ENCODE peak calls at places on chromosomes 1 and 21, in six cellular contexts. V is right lobe of liver; J is CD8-positive, alpha-beta memory T cell; I is left lung; R is dorsolateral prefrontal cortex; G is SJSA1. L is an unnamed sample.

GRCh38 chr1:40694353-40694874 is 2.9 kb downstream of the NFYC start:
- DNase-seq in V (no peak), I (no peak), J (no peak), R (no peak), G (no peak), L (no peak)

GRCh38 chr1:45667321-45668111 is 18.8 kb downstream of the GPBP1L1 start:
- DNase-seq in V (no peak), G (no peak), R (no peak), J (no peak), I (no peak), L (no peak)

GRCh38 chr1:78408830-78409229 is 81.9 kb upstream of the PTGFR start:
- DNase-seq in V (no peak), I (no peak), G (no peak), J (no peak), R (no peak), L (no peak)

GRCh38 chr1:206435450-206435849 is 34.8 kb upstream of the IKBKE start:
- DNase-seq in I (no peak), J (no peak), V (no peak), R (no peak), G (no peak), L (no peak)

GRCh38 chr1:4725416-4725815 is 71.0 kb downstream of the AJAP1 start:
- DNase-seq in G (no peak), J (no peak), V (no peak), R (no peak), I (peak), L (no peak)

GRCh38 chr1:7471836-7472235 is 299.3 kb upstream of the VAMP3 start:
- DNase-seq in J (no peak), G (no peak), V (no peak), I (peak), R (no peak), L (no peak)

GRCh38 chr1:66925944-66926343 is 1.2 kb downstream of the MIER1 start:
- DNase-seq in R (no peak), G (no peak), I (no peak), J (no peak), V (no peak), L (no peak)

GRCh38 chr21:27694667-27695066 is 727.8 kb upstream of the ADAMTS5 start:
- DNase-seq in I (no peak), V (no peak), G (no peak), R (no peak), J (no peak), L (no peak)

GRCh38 chr1:38221006-38221649 is 174.5 kb upstream of the POU3F1 start:
- DNase-seq in G (peak), J (no peak), I (no peak), V (no peak), R (no peak), L (no peak)

GRCh38 chr1:227899141-227899819 is 48.5 kb downstream of the WNT9A start:
- DNase-seq in I (peak), R (no peak), G (peak), J (no peak), V (peak), L (peak)

GRCh38 chr21:39523398-39523797 is 71.6 kb downstream of the SH3BGR start:
- DNase-seq in V (peak), G (no peak), J (no peak), I (no peak), R (no peak), L (no peak)

GRCh38 chr1:240705584-240705983 is 93.6 kb upstream of the GREM2 start:
- DNase-seq in J (no peak), I (no peak), V (no peak), R (no peak), G (no peak), L (no peak)

GRCh38 chr1:70190180-70190579 is 15.2 kb downstream of the LRRC40 start:
- DNase-seq in J (no peak), I (no peak), G (no peak), R (no peak), V (no peak), L (no peak)

GRCh38 chr1:17097787-17098186 is 21.5 kb downstream of the PADI2 start:
- DNase-seq in V (no peak), J (no peak), R (no peak), I (peak), G (no peak), L (no peak)

GRCh38 chr1:17096584-17096983 is 22.7 kb downstream of the PADI2 start:
- DNase-seq in V (no peak), G (no peak), R (no peak), I (no peak), J (no peak), L (no peak)

GRCh38 chr1:17093822-17094393 is 25.3 kb downstream of the PADI2 start:
- DNase-seq in G (no peak), V (no peak), R (no peak), J (no peak), I (no peak), L (no peak)

GRCh38 chr1:17097125-17097524 is 22.1 kb downstream of the PADI2 start:
- DNase-seq in I (no peak), V (no peak), G (no peak), J (no peak), R (no peak), L (no peak)

DNA sequence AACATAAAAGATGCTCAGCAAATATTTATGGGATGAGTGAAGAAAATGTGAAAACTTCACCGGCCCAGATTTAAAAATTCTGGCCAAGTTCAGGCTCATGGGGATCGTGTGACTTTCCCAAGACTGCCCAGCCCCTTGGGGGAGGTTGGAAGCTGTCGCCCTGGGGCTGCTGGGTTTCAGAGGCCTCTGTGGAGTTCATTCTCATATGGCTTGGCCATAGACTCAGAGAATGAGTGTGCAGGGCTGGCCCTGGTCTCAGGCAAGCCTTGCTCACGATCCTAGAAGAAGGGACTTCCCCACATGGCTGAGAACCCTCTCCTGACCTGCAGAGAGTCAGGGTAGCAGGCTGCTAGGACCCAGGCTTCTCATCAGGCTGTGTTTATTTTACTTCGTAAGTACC is 24.6 kb downstream of the PADI2 start:
- DNase-seq in V (no peak), R (no peak), I (no peak), G (no peak), J (no peak), L (no peak)
- H3K27ac ChIP-seq in V (no peak), R (peak), I (no peak), G (no peak), J (no peak), L (no peak)

GRCh38 chr1:9350011-9350907 is 57.6 kb downstream of the SPSB1 start:
- DNase-seq in G (peak), V (no peak), R (no peak), J (no peak), I (peak), L (no peak)
- H3K27ac ChIP-seq in G (no peak), V (no peak), R (no peak), J (no peak), I (no peak), L (no peak)

DNA sequence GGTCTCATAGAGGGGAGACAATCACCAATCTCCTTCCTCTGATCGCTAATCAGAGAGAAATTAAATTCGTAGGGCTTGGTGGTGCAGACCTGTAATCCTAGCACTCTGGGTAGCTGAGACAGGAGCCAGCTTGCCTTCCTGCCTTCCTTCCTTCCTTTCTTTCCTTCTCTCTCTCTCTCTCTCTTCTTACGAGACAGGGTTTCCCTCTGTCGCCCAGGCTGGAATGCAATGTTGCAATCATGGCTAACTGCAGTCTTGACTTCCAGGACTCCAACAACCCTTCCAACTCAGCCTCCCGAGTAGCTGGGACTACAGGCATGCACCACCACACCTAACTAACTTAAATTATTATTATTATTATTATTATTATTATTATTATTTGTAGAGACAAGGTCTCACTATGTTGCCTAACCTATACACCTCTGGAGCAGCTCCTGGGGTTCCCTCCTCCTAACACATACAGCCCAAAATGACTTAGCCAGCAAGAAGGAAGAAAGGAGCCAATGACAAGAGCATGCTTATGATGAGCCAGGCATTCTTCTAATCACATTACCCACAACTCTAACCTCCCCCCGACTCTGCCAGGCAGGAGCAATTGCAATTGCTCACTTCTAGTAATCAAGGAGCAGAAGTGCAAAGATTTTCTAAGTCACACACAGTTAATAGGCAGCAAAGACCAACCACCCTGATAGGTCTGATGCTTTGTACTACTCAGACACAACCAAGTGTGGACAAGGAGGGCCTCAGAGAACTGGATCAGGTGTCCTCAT is 105.4 kb upstream of the F3 start:
- DNase-seq in V (no peak), J (no peak), G (no peak), I (no peak), R (no peak), L (no peak)
- H3K27ac ChIP-seq in V (no peak), J (no peak), G (peak), I (no peak), R (no peak), L (peak)

DNA sequence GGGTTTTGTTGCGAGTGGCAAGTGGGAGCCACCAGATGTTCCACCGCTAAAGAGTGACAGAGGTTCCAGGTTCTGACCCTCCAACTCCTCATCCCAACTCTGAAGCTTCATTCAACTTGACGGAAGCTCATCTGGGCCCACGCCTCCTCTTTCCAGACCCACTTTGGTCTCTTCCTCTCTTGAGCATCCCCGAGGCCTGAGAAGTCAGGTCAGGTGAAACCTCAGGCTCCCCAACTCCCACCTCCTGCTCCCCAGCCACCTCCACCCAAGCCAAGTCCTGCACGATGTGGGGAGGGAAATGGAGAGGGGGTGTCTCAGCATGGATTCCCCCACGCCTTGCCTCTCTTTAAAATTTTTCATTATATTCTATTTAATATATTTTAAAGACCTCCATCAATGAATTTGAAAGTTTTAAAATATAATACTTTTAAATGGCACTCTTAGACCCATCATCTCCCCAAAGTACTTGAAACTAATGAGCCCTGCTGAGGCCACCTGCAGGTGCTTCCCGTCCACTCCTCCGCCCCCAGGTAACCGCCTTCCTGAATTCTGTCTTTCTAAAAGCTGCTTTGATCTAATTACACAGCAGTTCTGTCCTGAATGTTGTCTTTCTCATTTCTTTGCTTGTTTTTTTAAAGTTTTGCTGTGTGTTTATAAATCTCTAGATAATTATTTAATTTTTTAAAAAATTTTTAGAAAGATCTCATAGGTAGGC is 238.1 kb downstream of the KAZN start:
- DNase-seq in G (no peak), J (no peak), R (no peak), V (no peak), I (no peak), L (no peak)
- H3K27ac ChIP-seq in G (no peak), J (no peak), R (no peak), V (no peak), I (no peak), L (no peak)

DNA sequence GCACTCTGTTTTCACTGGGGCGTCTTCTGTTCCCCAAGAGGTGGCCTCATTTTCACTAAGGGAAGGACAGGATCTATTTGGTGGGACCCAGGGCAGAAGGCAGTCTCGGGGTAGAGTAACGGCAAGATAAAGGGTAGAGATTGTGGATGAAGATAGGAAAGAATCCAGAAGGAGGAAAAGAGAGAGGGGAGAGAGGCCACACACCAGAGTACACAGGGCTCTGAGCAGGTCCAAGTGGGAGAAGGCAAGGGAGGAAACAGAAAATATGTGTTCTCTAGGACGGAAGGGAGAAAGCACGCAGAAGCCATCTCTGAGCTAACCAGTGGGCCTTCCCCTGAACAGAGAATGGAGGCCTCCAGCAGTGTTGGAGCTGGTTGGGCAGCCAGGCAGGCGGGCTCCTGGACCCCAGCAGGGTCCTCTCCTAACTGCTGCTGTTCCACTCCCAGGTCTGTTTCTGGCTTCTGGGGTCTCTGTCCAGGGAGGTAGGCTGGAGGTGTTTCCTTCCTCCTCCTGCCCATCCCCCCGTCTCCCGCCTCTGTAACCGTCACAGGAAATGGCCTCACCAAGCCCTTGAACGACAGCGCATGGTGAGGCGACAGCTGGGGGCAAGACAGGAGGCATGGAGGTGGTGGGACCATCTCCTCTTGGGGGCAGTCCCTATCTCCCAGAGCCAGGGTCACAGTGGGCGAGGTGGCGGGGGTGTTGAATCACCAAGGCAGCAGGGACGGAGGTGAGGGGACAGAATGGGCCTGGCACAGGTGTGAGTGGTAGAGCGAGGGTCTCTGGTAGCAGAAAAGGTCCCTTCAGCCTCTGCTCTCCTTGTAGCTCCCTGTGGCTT is 649 bp downstream of the PTPN7 start:
- DNase-seq in I (no peak), V (no peak), J (peak), R (no peak), G (no peak), L (no peak)
- H3K27ac ChIP-seq in I (peak), V (peak), J (peak), R (no peak), G (no peak), L (no peak)

GRCh38 chr1:112687785-112688496 is 13.5 kb downstream of the MOV10 start:
- DNase-seq in R (no peak), G (no peak), J (no peak), V (no peak), I (no peak), L (no peak)
- H3K27ac ChIP-seq in R (no peak), G (no peak), J (no peak), V (no peak), I (no peak), L (peak)

DNA sequence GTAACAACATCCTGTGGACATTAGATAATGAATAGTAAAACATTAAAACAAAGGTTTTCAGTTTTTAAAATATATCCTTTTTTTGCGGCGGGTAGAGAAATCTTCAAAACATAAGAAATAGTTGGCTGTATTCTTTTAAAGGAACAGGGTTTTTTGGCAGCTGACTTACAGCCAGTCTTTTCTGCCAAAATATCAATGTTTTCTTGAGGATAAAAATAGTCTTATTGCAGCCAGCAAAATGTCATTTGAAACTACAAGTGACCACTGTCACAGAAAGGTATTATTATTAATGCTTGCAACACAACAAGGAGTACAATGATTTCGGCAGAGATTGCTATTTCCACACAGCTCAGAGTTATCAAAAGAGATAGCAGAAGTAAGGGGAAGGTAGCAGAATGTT is 21.4 kb downstream of the OLFM3 start:
- DNase-seq in G (no peak), J (no peak), I (no peak), R (no peak), V (no peak), L (no peak)
- H3K27ac ChIP-seq in G (no peak), J (no peak), I (no peak), R (no peak), V (no peak), L (no peak)

GRCh38 chr21:14766241-14766640 is 220.1 kb upstream of the SAMSN1 start:
- DNase-seq in I (no peak), J (no peak), G (no peak), R (no peak), V (no peak), L (no peak)

GRCh38 chr21:14763695-14764064 is 217.6 kb upstream of the SAMSN1 start:
- DNase-seq in J (no peak), V (no peak), G (no peak), I (no peak), R (no peak), L (no peak)

GRCh38 chr21:14771587-14771986 is 225.5 kb upstream of the SAMSN1 start:
- DNase-seq in G (no peak), R (no peak), J (no peak), V (no peak), I (no peak), L (no peak)

GRCh38 chr21:14767192-14767852 is 221.2 kb upstream of the SAMSN1 start:
- DNase-seq in R (no peak), G (no peak), J (no peak), V (no peak), I (no peak), L (no peak)

DNA sequence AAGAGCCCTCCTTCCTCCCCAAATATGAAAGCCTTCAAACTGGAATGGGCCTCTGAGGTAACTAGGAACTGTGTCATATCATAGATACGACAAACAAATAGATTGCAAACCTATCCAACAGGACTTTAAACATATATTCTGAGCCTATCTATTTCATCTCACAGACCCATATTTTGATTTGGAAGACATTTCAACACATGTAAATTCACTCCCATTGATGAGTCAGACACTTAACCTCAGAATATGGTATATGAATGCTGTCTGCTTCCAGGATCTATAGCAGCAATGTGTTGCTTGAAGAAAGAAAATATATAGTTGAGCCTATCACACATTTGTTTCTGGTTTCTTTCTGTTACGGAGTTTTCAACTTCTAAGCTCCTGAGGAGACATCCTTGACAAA is 221.9 kb upstream of the SAMSN1 start:
- DNase-seq in R (no peak), V (no peak), J (no peak), G (no peak), I (no peak), L (no peak)
- H3K27ac ChIP-seq in R (no peak), V (no peak), J (no peak), G (no peak), I (no peak), L (no peak)

GRCh38 chr21:15260604-15261003 is 195.8 kb upstream of the NRIP1 start:
- DNase-seq in J (no peak), G (no peak), R (no peak), V (no peak), I (no peak), L (no peak)
- H3K27ac ChIP-seq in J (no peak), G (no peak), R (no peak), V (no peak), I (no peak), L (no peak)

DNA sequence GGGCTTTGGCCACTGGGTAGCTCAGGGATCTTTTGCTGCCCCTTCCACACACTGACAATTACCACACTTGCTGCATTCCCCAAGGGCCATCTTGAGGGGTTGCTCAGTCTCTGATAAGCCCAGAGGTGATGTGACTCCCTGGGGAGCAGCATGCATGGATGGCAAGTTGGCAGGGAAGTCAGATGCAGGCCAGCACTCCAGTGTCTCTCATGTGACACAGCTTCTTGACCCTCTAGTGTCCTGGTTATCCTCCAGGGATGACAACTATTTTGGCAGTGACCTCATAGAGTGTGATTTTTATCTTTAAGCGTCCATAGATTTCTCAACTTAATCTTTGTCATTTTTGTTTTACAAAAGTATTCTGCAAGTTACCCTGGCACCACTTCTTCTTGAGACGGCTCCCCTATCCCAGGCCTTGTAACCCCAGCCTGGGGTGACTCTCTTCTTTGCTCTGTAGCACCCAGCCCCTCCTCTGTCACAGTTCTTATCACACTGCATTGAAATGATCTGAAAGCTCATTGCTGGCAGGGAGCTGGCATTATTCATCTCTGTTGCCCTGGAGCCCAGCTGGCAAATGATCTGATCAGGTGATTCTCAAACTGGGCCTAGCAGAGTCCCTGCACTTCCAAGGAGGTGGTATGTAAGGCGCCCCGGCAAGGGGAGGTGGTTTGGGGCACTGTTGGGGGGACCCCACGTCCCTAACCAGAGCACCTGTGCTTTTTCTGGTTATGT is 72.6 kb downstream of the TENT5C start:
- DNase-seq in G (no peak), R (no peak), J (no peak), I (no peak), V (no peak), L (no peak)
- H3K27ac ChIP-seq in G (no peak), R (no peak), J (no peak), I (no peak), V (no peak), L (no peak)

L was measured in RWPE2.